ENCODE peak calls at places on chromosomes 11 and 22, in nine cellular contexts. M is stomach; W is heart right ventricle; Y is uterus; A is CD4-positive, alpha-beta memory T cell; D is right lobe of liver; O is Panc1; L is endothelial cell of umbilical vein; V is H9. H is an unnamed sample. For H3K4me1, the result is how much of the 10 kb centered on the place peaks cover.

GRCh38 chr11:73249858-73250773 is 22.0 kb upstream of the P2RY6 start:
- DNase-seq in M (no peak), W (no peak), Y (no peak), A (peak), D (no peak), O (no peak), L (no peak), V (peak), H (peak)

GRCh38 chr11:31821779-31822574 is 10.9 kb upstream of the PAX6 start:
- DNase-seq in M (no peak), W (no peak), Y (no peak), A (no peak), D (no peak), O (no peak), L (no peak), V (no peak), H (no peak)

GRCh38 chr11:117143390-117143789 is 697 bp upstream of the PAFAH1B2 start:
- DNase-seq in M (peak), W (peak), Y (peak), A (peak), D (peak), O (peak), L (no peak), V (no peak), H (no peak)

GRCh38 chr22:36612458-36612857 is 83.5 kb upstream of the EIF3D start:
- DNase-seq in M (no peak), W (no peak), Y (no peak), A (no peak), D (no peak), O (no peak), L (no peak), V (no peak), H (no peak)

GRCh38 chr22:50016988-50017700 is 4.6 kb upstream of the IL17REL start:
- DNase-seq in M (peak), W (no peak), Y (no peak), A (no peak), D (peak), O (no peak), L (no peak), V (no peak), H (peak)

GRCh38 chr11:31813242-31813960 is 2.3 kb upstream of the PAX6 start:
- DNase-seq in M (no peak), W (no peak), Y (no peak), A (no peak), D (no peak), O (no peak), L (no peak), V (no peak), H (no peak)

GRCh38 chr11:9158898-9159391 is 67.5 kb upstream of the SCUBE2 start:
- DNase-seq in M (no peak), W (no peak), Y (no peak), A (no peak), D (no peak), O (no peak), L (peak), V (no peak), H (no peak)

GRCh38 chr11:23403210-23404185 is 543.2 kb upstream of the CCDC179 start:
- DNase-seq in M (no peak), W (no peak), Y (no peak), A (no peak), D (no peak), O (no peak), L (no peak), V (no peak), H (no peak)

GRCh38 chr11:74282863-74283484 is 28.5 kb downstream of the P4HA3 start:
- DNase-seq in M (no peak), W (no peak), Y (no peak), A (no peak), D (no peak), O (no peak), L (no peak), V (no peak), H (no peak)

GRCh38 chr22:42967005-42967404 is 47.9 kb downstream of the PACSIN2 start:
- DNase-seq in M (no peak), W (no peak), Y (no peak), A (no peak), D (no peak), O (no peak), L (no peak), V (no peak), H (no peak)

GRCh38 chr22:42964994-42965699 is 49.8 kb downstream of the PACSIN2 start:
- DNase-seq in M (no peak), W (no peak), Y (no peak), A (no peak), D (no peak), O (no peak), L (no peak), V (peak), H (no peak)

GRCh38 chr22:42967933-42968332 is 47.0 kb downstream of the PACSIN2 start:
- DNase-seq in M (peak), W (peak), Y (peak), A (no peak), D (peak), O (no peak), L (no peak), V (no peak), H (no peak)

GRCh38 chr22:42969348-42969975 is 45.5 kb downstream of the PACSIN2 start:
- DNase-seq in M (no peak), W (no peak), Y (no peak), A (no peak), D (no peak), O (no peak), L (no peak), V (no peak), H (no peak)

DNA sequence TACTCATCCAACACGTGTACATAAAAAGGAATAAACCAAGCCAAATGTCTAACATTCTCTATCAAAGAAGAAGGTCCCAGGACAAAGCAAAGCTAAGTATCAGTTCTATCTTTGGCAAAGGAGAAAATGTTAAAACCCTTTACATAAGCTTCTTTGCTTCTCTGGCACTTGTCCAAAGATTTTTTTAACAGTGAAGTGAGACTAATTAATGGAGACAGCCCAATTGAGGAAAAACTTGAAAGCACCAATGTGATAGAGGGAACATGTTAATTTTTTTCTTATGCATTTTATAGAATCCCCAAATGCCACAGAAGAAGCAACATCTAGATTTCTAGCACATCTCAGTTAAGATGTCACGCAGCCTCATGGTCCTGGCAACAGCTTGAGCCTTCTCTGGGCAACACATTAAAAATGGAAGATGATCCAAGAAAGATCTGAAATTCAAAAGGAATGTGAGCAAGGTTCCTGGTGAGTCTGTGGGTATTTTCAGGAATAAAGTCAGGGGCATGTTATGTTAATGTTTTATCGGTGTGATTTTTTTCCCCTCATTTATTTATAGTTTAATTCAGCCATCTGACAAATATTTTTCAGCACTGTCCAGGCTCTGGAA is 48.5 kb downstream of the PACSIN2 start:
- DNase-seq in M (no peak), W (no peak), Y (no peak), A (no peak), D (no peak), O (no peak), L (no peak), V (no peak), H (no peak)
- H3K4me1 ChIP-seq in M (half or more), W (under half), Y (under half), A (under half), D (under half), O (under half), L (under half), V (under half), H (under half)

GRCh38 chr11:69942333-69942820 is 123.2 kb upstream of the FGF3 start:
- DNase-seq in M (no peak), W (peak), Y (no peak), A (no peak), D (no peak), O (no peak), L (no peak), V (no peak), H (peak)

GRCh38 chr11:69941546-69942332 is 122.5 kb upstream of the FGF3 start:
- DNase-seq in M (no peak), W (peak), Y (no peak), A (no peak), D (no peak), O (no peak), L (no peak), V (no peak), H (peak)

GRCh38 chr11:69939551-69940245 is 120.5 kb upstream of the FGF3 start:
- DNase-seq in M (peak), W (peak), Y (peak), A (no peak), D (peak), O (no peak), L (peak), V (no peak), H (peak)

GRCh38 chr11:69938206-69938605 is 119.0 kb upstream of the FGF3 start:
- DNase-seq in M (no peak), W (peak), Y (no peak), A (no peak), D (no peak), O (no peak), L (no peak), V (no peak), H (peak)

DNA sequence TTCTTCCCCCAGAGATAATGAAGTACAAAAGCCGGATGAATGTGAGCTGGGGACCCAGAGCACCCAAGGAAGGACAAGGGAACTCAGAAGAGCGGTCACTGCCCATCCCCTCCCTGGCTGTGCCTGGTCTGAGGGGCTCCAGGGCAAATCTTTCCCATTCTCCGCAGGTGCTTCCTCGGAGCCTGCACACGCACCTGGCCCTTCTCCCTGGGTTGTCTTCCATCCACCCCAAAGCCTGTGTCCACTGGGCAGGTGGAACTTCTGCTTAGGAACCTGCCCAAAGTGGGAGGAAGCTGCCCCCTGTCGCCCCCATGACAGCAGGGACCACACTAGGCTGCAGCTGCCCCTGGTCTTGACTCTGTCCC is 121.0 kb upstream of the FGF3 start:
- DNase-seq in M (no peak), W (no peak), Y (no peak), A (no peak), D (no peak), O (no peak), L (no peak), V (no peak), H (peak)
- H3K27ac ChIP-seq in M (no peak), W (peak), Y (peak), A (no peak), D (peak), O (no peak), L (no peak), V (no peak), H (no peak)

GRCh38 chr11:119567667-119568582 is 145.0 kb upstream of the THY1 start:
- DNase-seq in M (no peak), W (no peak), Y (no peak), A (no peak), D (no peak), O (no peak), L (no peak), V (no peak), H (no peak)

GRCh38 chr11:119572481-119573424 is 149.8 kb upstream of the THY1 start:
- DNase-seq in M (no peak), W (no peak), Y (no peak), A (no peak), D (no peak), O (no peak), L (no peak), V (peak), H (no peak)

GRCh38 chr11:119566299-119566698 is 143.3 kb upstream of the THY1 start:
- DNase-seq in M (peak), W (no peak), Y (no peak), A (no peak), D (no peak), O (no peak), L (no peak), V (no peak), H (no peak)

GRCh38 chr11:119573858-119574257 is 150.9 kb upstream of the THY1 start:
- DNase-seq in M (no peak), W (no peak), Y (no peak), A (no peak), D (no peak), O (no peak), L (no peak), V (peak), H (no peak)

DNA sequence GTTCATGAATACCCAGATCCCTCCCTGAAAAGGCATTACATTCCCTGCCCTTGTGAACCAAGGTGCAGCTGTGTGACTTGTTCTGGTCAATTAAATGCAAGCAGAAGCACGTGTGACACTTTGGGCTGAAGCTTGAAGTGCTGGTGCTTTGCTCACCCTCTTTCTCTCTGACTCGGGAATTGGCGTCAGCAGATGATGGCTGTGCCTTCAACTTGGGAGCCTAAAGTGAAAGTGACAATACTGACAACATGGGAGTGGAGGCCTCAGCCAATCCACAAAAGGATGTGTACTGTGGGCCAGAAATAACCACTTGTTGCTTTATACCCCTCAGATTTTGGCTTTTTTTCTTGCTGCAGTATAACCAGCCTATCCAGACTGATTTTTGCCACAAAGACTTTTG is 148.3 kb upstream of the THY1 start:
- DNase-seq in M (no peak), W (no peak), Y (no peak), A (no peak), D (no peak), O (no peak), L (no peak), V (peak), H (no peak)
- H3K4me1 ChIP-seq in M (under half), W (under half), Y (under half), A (under half), D (under half), O (under half), L (under half), V (under half), H (under half)

GRCh38 chr11:103546236-103546635 is 437.0 kb downstream of the DYNC2H1 start:
- DNase-seq in M (no peak), W (no peak), Y (no peak), A (no peak), D (no peak), O (no peak), L (no peak), V (no peak), H (no peak)
- H3K27ac ChIP-seq in M (no peak), W (no peak), Y (no peak), A (no peak), D (no peak), O (no peak), L (no peak), V (no peak), H (no peak)

GRCh38 chr11:129998107-129998506 is 4.5 kb downstream of the PRDM10 start:
- DNase-seq in M (no peak), W (no peak), Y (no peak), A (no peak), D (no peak), O (no peak), L (no peak), V (no peak), H (no peak)
- H3K4me1 ChIP-seq in M (half or more), W (under half), Y (under half), A (under half), D (under half), O (under half), L (under half), V (under half), H (under half)

GRCh38 chr11:69241075-69241740 is 52.7 kb upstream of the MYEOV start:
- DNase-seq in M (peak), W (no peak), Y (no peak), A (no peak), D (no peak), O (no peak), L (no peak), V (peak), H (no peak)

GRCh38 chr11:69241844-69242582 is 51.9 kb upstream of the MYEOV start:
- DNase-seq in M (no peak), W (no peak), Y (no peak), A (no peak), D (no peak), O (no peak), L (peak), V (no peak), H (no peak)

GRCh38 chr11:69243496-69244200 is 50.3 kb upstream of the MYEOV start:
- DNase-seq in M (peak), W (no peak), Y (no peak), A (no peak), D (no peak), O (no peak), L (no peak), V (peak), H (no peak)

GRCh38 chr11:69244286-69244685 is 49.7 kb upstream of the MYEOV start:
- DNase-seq in M (peak), W (no peak), Y (no peak), A (no peak), D (no peak), O (no peak), L (no peak), V (peak), H (no peak)

GRCh38 chr11:69242583-69242940 is 51.4 kb upstream of the MYEOV start:
- DNase-seq in M (peak), W (no peak), Y (no peak), A (no peak), D (no peak), O (no peak), L (no peak), V (peak), H (no peak)
- H3K27ac ChIP-seq in M (no peak), W (no peak), Y (no peak), A (no peak), D (no peak), O (no peak), L (no peak), V (no peak), H (no peak)

DNA sequence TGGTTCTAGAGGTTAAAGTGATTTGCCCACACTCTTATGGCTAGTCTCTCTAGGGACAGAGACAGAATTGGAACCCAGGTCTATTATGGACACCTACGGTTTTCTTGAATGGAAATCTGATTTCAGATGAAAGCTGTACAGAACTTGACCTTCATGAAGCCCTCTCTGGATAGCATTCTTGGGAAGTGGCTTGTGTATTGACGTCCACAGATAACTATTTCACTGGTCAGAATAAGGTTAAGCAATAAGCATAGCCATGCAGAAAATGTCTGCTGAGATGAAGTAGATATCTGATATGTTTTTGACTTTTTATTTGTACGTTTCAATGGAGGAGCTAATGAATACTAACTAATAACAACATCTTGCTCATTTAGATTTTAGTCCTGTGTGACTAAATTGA is 1.1 kb downstream of the TLCD5 start:
- DNase-seq in M (no peak), W (no peak), Y (no peak), A (no peak), D (no peak), O (no peak), L (no peak), V (no peak), H (no peak)
- H3K4me1 ChIP-seq in M (under half), W (under half), Y (under half), A (under half), D (under half), O (under half), L (under half), V (under half), H (under half)

GRCh38 chr11:134155456-134155855 is 68.3 kb downstream of the NCAPD3 start:
- DNase-seq in M (no peak), W (no peak), Y (no peak), A (no peak), D (no peak), O (no peak), L (no peak), V (no peak), H (no peak)

GRCh38 chr11:134154441-134154840 is 69.3 kb downstream of the NCAPD3 start:
- DNase-seq in M (no peak), W (no peak), Y (no peak), A (no peak), D (no peak), O (no peak), L (no peak), V (no peak), H (no peak)

GRCh38 chr11:134152692-134153091 is 71.1 kb downstream of the NCAPD3 start:
- DNase-seq in M (no peak), W (no peak), Y (no peak), A (no peak), D (no peak), O (no peak), L (no peak), V (no peak), H (no peak)

GRCh38 chr11:134151083-134151747 is 72.6 kb downstream of the NCAPD3 start:
- DNase-seq in M (no peak), W (no peak), Y (no peak), A (no peak), D (no peak), O (no peak), L (no peak), V (no peak), H (no peak)

GRCh38 chr11:134153147-134153905 is 70.4 kb downstream of the NCAPD3 start:
- DNase-seq in M (no peak), W (no peak), Y (no peak), A (no peak), D (no peak), O (no peak), L (no peak), V (no peak), H (no peak)
- H3K27ac ChIP-seq in M (no peak), W (no peak), Y (no peak), A (no peak), D (no peak), O (no peak), L (no peak), V (no peak), H (no peak)

GRCh38 chr11:27386176-27386575 is 23.2 kb upstream of the CCDC34 start:
- DNase-seq in M (no peak), W (no peak), Y (no peak), A (no peak), D (no peak), O (no peak), L (no peak), V (no peak), H (no peak)
- H3K4me1 ChIP-seq in M (under half), W (under half), Y (under half), A (under half), D (under half), O (under half), L (under half), V (under half), H (under half)

GRCh38 chr11:65506316-65506769 is 7.5 kb downstream of the MALAT1 start:
- DNase-seq in M (no peak), W (no peak), Y (no peak), A (peak), D (no peak), O (peak), L (no peak), V (no peak), H (no peak)
- H3K27ac ChIP-seq in M (peak), W (peak), Y (peak), A (peak), D (peak), O (peak), L (peak), V (no peak), H (peak)